ENCODE peak calls at places on chromosomes 13 and 19, in nine cellular contexts. F is non-pigmented ciliary epithelial cell; C is stimulated activated CD4-positive, alpha-beta T cell treated with anti-CD3 and anti-CD28 coated beads, TNF-alpha, amount 100 ng/mL, for 4 hours; B is EL; J is neuronal stem cell; O is activated naive CD4-positive, alpha-beta T cell treated with anti-CD3 and anti-CD28 coated beads, Interleukin-2, amount 50 U/mL, for 16 hours; E is ACHN; W is activated CD8-positive, alpha-beta memory T cell treated with anti-CD3 and anti-CD28 coated beads, Interleukin-2, amount 50 U/mL, for 48 hours; K is left cardiac atrium. S is an unnamed sample.

GRCh38 chr19:45258862-45259261 is 7.8 kb downstream of the MARK4 start:
- DNase-seq in F (no peak), C (no peak), B (no peak), J (no peak), O (no peak), E (no peak), W (no peak), K (no peak), S (no peak)

GRCh38 chr13:35965226-35965927 is 165.8 kb downstream of the DCLK1 start:
- DNase-seq in F (no peak), C (no peak), B (no peak), J (no peak), O (no peak), E (no peak), W (no peak), K (no peak), S (no peak)

GRCh38 chr13:79043208-79043607 is 362.8 kb downstream of the RBM26 start:
- DNase-seq in F (no peak), C (no peak), B (no peak), J (no peak), O (no peak), E (no peak), W (no peak), K (no peak), S (no peak)

GRCh38 chr13:74015137-74015536 is 119.1 kb downstream of the KLF12 start:
- DNase-seq in F (no peak), C (no peak), B (peak; percentile 14), J (no peak), O (no peak), E (peak; percentile 9), W (no peak), K (no peak), S (no peak)

GRCh38 chr13:65188691-65189090 is 2041.4 kb downstream of the PCDH9 start:
- DNase-seq in F (no peak), C (no peak), B (no peak), J (no peak), O (no peak), E (no peak), W (no peak), K (no peak), S (no peak)

GRCh38 chr13:99228737-99229691 is 28.4 kb downstream of the UBAC2 start:
- DNase-seq in F (peak; percentile 76), C (no peak), B (peak; percentile 87), J (no peak), O (no peak), E (peak; percentile 53), W (no peak), K (no peak), S (peak; percentile 18)

GRCh38 chr13:52452470-52452869 is 2.0 kb upstream of the VPS36 start:
- DNase-seq in F (no peak), C (no peak), B (no peak), J (no peak), O (no peak), E (no peak), W (no peak), K (no peak), S (no peak)

GRCh38 chr13:44801990-44802389 is 187.3 kb downstream of the NUFIP1 start:
- DNase-seq in F (no peak), C (no peak), B (peak; percentile 82), J (no peak), O (no peak), E (peak; percentile 10), W (no peak), K (no peak), S (no peak)

GRCh38 chr19:46704379-46705076 is 12.4 kb downstream of the PRKD2 start:
- DNase-seq in F (no peak), C (peak; percentile 72), B (peak; percentile 55), J (no peak), O (peak; percentile 87), E (peak; percentile 27), W (peak; percentile 100), K (peak; percentile 75), S (peak; percentile 70)

GRCh38 chr19:47618771-47619170 is 9.8 kb downstream of the BICRA start:
- DNase-seq in F (no peak), C (no peak), B (no peak), J (no peak), O (no peak), E (no peak), W (no peak), K (peak; percentile 84), S (no peak)

GRCh38 chr13:112716841-112717520 is 27.1 kb downstream of the ATP11A start:
- DNase-seq in F (no peak), C (no peak), B (no peak), J (no peak), O (no peak), E (no peak), W (no peak), K (no peak), S (no peak)

GRCh38 chr13:114027046-114027760 is 53.3 kb upstream of the C13orf46 start:
- DNase-seq in F (no peak), C (no peak), B (peak; percentile 16), J (no peak), O (no peak), E (no peak), W (no peak), K (peak; percentile 81), S (no peak)

GRCh38 chr19:41223431-41224234 is 4.6 kb downstream of the AXL start:
- DNase-seq in F (peak; percentile 75), C (no peak), B (peak; percentile 99), J (peak; percentile 80), O (no peak), E (peak; percentile 93), W (no peak), K (no peak), S (no peak)

GRCh38 chr19:40605201-40605971 is 4.2 kb downstream of the LTBP4 start:
- DNase-seq in F (no peak), C (peak; percentile 79), B (peak; percentile 70), J (no peak), O (peak; percentile 74), E (peak; percentile 70), W (peak; percentile 86), K (peak; percentile 79), S (peak; percentile 86)

GRCh38 chr19:4014541-4015491 is 7.3 kb downstream of the PIAS4 start:
- DNase-seq in F (no peak), C (no peak), B (no peak), J (no peak), O (peak; percentile 45), E (no peak), W (peak; percentile 68), K (peak; percentile 46), S (no peak)

GRCh38 chr13:99131410-99131809 is 69.2 kb upstream of the UBAC2 start:
- DNase-seq in F (no peak), C (no peak), B (no peak), J (no peak), O (no peak), E (no peak), W (no peak), K (no peak), S (no peak)

GRCh38 chr13:33624740-33625139 is 193.2 kb upstream of the RFC3 start:
- DNase-seq in F (no peak), C (no peak), B (no peak), J (no peak), O (no peak), E (no peak), W (no peak), K (no peak), S (no peak)

GRCh38 chr19:16386619-16387240 is 62.1 kb downstream of the KLF2 start:
- DNase-seq in F (peak; percentile 43), C (peak; percentile 29), B (peak; percentile 53), J (peak; percentile 27), O (peak; percentile 44), E (peak; percentile 46), W (peak; percentile 59), K (no peak), S (peak; percentile 68)

GRCh38 chr19:58346961-58347929 is 6.0 kb downstream of the A1BG start:
- DNase-seq in F (no peak), C (peak; percentile 35), B (peak; percentile 78), J (peak; percentile 73), O (peak; percentile 53), E (peak; percentile 12), W (peak; percentile 87), K (peak; percentile 63), S (peak; percentile 84)

GRCh38 chr19:48627865-48628314 is 8.6 kb downstream of the SPHK2 start:
- DNase-seq in F (no peak), C (no peak), B (no peak), J (no peak), O (no peak), E (no peak), W (no peak), K (no peak), S (no peak)

S was measured in A673.